ENCODE peak calls at places on chromosomes 6 and 20, in four cellular contexts. I, S, R and P are unnamed samples.

GRCh38 chr6:111265842-111266241 is 178.5 kb downstream of the SLC16A10 start:
- DNase-seq in I (no peak), R (no peak), S (no peak), P (no peak)

GRCh38 chr20:50388733-50389436 is 121.3 kb upstream of the PTPN1 start:
- DNase-seq in I (no peak), R (no peak), S (no peak), P (no peak)

GRCh38 chr6:25118038-25118437 is 161.1 kb upstream of the CARMIL1 start:
- DNase-seq in S (no peak), I (no peak), R (no peak), P (no peak)

GRCh38 chr20:48332555-48332954 is 495.2 kb downstream of the PREX1 start:
- DNase-seq in R (no peak), S (no peak), I (no peak), P (no peak)

GRCh38 chr6:36590237-36590636 is 3.9 kb upstream of the SRSF3 start:
- DNase-seq in S (peak; percentile 53), R (no peak), I (peak; percentile 84), P (peak; percentile 70)

GRCh38 chr20:11431613-11432012 is 486.1 kb upstream of the BTBD3 start:
- DNase-seq in I (peak; percentile 51), S (peak; percentile 40), R (no peak), P (no peak)

GRCh38 chr20:47269309-47270165 is 87.0 kb downstream of the ZMYND8 start:
- DNase-seq in R (no peak), S (no peak), I (no peak), P (peak; percentile 89)

GRCh38 chr6:139407718-139408222 is 33.3 kb upstream of the CITED2 start:
- DNase-seq in S (peak; percentile 97), R (no peak), I (peak; percentile 88), P (peak; percentile 50)

GRCh38 chr20:63653041-63653973 is at the start of gene STMN3:
- DNase-seq in S (peak; percentile 62), I (peak; percentile 82), R (peak; percentile 87), P (peak; percentile 76)

GRCh38 chr6:166866839-166867637 is 89.3 kb downstream of the RNASET2 start:
- DNase-seq in S (no peak), R (no peak), I (no peak), P (no peak)

GRCh38 chr6:27532820-27533538 is 60.1 kb upstream of the ZNF184 start:
- DNase-seq in R (no peak), I (peak; percentile 64), S (peak; percentile 91), P (peak; percentile 29)

GRCh38 chr6:84688187-84688878 is 76.1 kb downstream of the TBX18 start:
- DNase-seq in I (no peak), S (peak; percentile 22), R (no peak), P (no peak)

GRCh38 chr6:78489874-78490273 is 377.5 kb upstream of the IRAK1BP1 start:
- DNase-seq in R (no peak), S (no peak), I (peak; percentile 76), P (peak; percentile 24)

GRCh38 chr6:47318236-47318974 is 8.7 kb upstream of the TNFRSF21 start:
- DNase-seq in I (no peak), S (no peak), R (no peak), P (no peak)

GRCh38 chr6:36336779-36337194 is at the start of gene BNIP5:
- DNase-seq in R (no peak), S (no peak), I (no peak), P (no peak)

GRCh38 chr6:106226676-106227075 is 98.9 kb downstream of the ATG5 start:
- DNase-seq in R (no peak), S (no peak), I (no peak), P (no peak)

GRCh38 chr6:157609117-157609516 is 213.9 kb upstream of the SNX9 start:
- DNase-seq in R (no peak), S (no peak), I (no peak), P (no peak)

GRCh38 chr6:85406641-85407075 is 43.2 kb upstream of the NT5E start:
- DNase-seq in I (no peak), S (no peak), R (no peak), P (peak; percentile 16)

GRCh38 chr6:3278691-3279090 is 19.9 kb downstream of the PSMG4 start:
- DNase-seq in I (no peak), R (no peak), S (no peak), P (no peak)

GRCh38 chr6:30544666-30545272 is 11.5 kb downstream of the GNL1 start:
- DNase-seq in S (peak; percentile 45), I (peak; percentile 81), R (no peak), P (peak; percentile 68)

GRCh38 chr6:162526960-162527359 is 200.6 kb downstream of the PRKN start:
- DNase-seq in S (no peak), I (no peak), R (no peak), P (no peak)

GRCh38 chr6:142377112-142377848 is 75.5 kb downstream of the ADGRG6 start:
- DNase-seq in R (no peak), I (no peak), S (no peak), P (peak; percentile 91)

GRCh38 chr20:52179331-52180166 is 12.0 kb downstream of the ZFP64 start:
- DNase-seq in S (no peak), R (no peak), I (no peak), P (no peak)

GRCh38 chr6:111711476-111711875 is 105.8 kb upstream of the TRAF3IP2 start:
- DNase-seq in I (no peak), R (peak; percentile 46), S (no peak), P (no peak)

GRCh38 chr6:83169511-83169910 is 23.6 kb downstream of the PGM3 start:
- DNase-seq in S (no peak), R (no peak), I (no peak), P (no peak)

GRCh38 chr20:24376523-24377085 is 92.8 kb upstream of the SYNDIG1 start:
- DNase-seq in S (peak; percentile 55), R (no peak), I (peak; percentile 56), P (no peak)

GRCh38 chr6:49935387-49935786 is 28.6 kb downstream of the DEFB114 start:
- DNase-seq in R (no peak), I (no peak), S (no peak), P (no peak)

GRCh38 chr6:6497976-6498375 is 90.5 kb upstream of the LY86 start:
- DNase-seq in I (no peak), S (no peak), R (no peak), P (no peak)

GRCh38 chr20:53061709-53062108 is 89.6 kb downstream of the TSHZ2 start:
- DNase-seq in I (no peak), S (no peak), R (no peak), P (no peak)

GRCh38 chr6:76217606-76218005 is 145.1 kb upstream of the IMPG1 start:
- DNase-seq in I (no peak), S (no peak), R (no peak), P (no peak)

GRCh38 chr6:46590765-46591164 is 61.9 kb downstream of the CYP39A1 start:
- DNase-seq in R (no peak), I (no peak), S (no peak), P (no peak)

GRCh38 chr6:116877743-116878142 is 701 bp downstream of the RFX6 start:
- DNase-seq in R (no peak), I (no peak), S (no peak), P (no peak)

GRCh38 chr6:43393597-43393996 is 24.1 kb upstream of the ZNF318 start:
- DNase-seq in S (no peak), R (no peak), I (no peak), P (no peak)

GRCh38 chr6:47733879-47734558 is 35.6 kb downstream of the ADGRF4 start:
- DNase-seq in I (peak; percentile 37), S (no peak), R (no peak), P (peak; percentile 65)

GRCh38 chr20:47028487-47028886 is 133.8 kb downstream of the EYA2 start:
- DNase-seq in I (no peak), R (no peak), S (no peak), P (no peak)

GRCh38 chr6:144715344-144715743 is 430.2 kb downstream of the UTRN start:
- DNase-seq in R (no peak), I (no peak), S (no peak), P (no peak)

DNA sequence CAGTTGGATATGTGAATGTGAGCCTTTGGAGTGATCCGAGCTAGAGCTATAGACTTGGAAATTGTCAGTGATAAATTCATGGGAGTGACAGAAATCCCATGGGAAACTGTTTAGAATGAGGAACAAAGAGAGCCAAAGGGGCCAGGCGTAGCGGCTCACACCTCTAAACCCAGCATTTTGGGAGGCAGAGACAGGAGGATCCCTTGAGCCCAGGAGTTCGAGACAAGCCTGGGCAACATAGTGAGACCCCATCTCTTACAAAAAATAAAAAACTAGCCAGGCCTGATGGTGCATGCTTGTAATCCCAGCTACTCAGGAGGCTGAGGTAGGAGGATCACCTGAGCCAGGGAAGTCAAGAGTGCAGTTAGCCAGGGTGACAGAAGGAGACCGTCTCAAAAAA is 39.3 kb upstream of the SOX4 start:
- DNase-seq in S (no peak), R (no peak), I (no peak), P (no peak)
- TF ChIP-seq CTCF in S (no peak), R (no peak), I (no peak), P (no peak)

GRCh38 chr20:17616480-17617211 is 46.8 kb downstream of the DSTN start:
- DNase-seq in R (no peak), I (no peak), S (no peak), P (no peak)

GRCh38 chr20:17619351-17620093 is 49.6 kb downstream of the DSTN start:
- DNase-seq in I (no peak), R (no peak), S (no peak), P (no peak)

GRCh38 chr20:17618673-17619013 is 48.8 kb downstream of the DSTN start:
- DNase-seq in I (no peak), S (no peak), R (no peak), P (no peak)

GRCh38 chr20:17617212-17617867 is 47.5 kb downstream of the DSTN start:
- DNase-seq in I (peak; percentile 37), S (peak; percentile 19), R (no peak), P (peak; percentile 51)

DNA sequence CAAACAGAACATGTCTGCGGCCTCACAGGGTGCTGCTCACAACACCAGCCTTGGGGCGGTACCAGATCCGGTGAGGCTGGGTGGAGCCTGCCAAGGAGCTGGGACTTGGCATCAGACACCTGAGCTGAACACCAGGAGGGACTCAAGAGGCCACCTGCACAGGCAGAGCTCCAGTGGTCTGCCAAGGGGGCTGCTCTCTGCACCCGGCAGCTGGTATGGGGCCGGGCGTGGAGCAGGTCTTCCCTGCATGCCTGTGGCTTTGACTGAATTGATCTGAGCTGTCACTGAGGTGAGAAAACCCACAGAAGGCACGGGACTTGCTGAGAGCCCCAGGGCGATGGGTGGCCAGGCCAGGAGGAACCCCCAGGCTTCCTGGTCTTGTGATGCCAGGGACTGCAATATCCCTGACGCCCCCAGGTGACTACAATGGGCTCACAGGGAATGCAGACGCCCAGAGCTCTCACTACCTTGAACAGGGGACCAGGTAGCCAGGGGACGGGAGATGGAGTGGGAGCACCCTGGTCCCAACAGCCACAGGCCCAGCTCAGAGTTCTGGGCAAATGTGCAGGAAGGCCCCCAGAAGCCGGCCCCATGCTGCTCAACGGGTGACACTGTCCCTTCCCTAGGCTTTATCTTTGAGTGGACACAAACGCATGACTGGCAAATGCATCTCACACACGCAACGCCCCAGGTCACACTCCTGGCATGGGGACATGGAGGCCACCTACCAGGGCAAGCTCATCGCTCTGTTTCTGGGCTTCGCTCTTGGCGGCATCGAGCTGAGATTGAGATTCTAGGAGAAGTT is 48.2 kb downstream of the DSTN start:
- DNase-seq in S (no peak), I (no peak), R (no peak), P (no peak)
- TF ChIP-seq CTCF in S (no peak), I (no peak), R (no peak), P (no peak)

GRCh38 chr20:34989670-34990069 is 34.0 kb downstream of the MYH7B start:
- DNase-seq in R (no peak), I (no peak), S (no peak), P (no peak)
- TF ChIP-seq CTCF in R (no peak), I (no peak), S (no peak), P (no peak)

GRCh38 chr6:33205172-33206026 is 944 bp downstream of the HSD17B8 start:
- DNase-seq in I (peak; percentile 71), R (no peak), S (no peak), P (peak; percentile 69)
- TF ChIP-seq CTCF in I (no peak), R (no peak), S (no peak), P (no peak)